ENCODE peak calls at places on chromosomes 3 and 15, in nine cellular contexts. P is HepG2; D is spleen; N is CD8-positive, alpha-beta T cell; A is mucosa of descending colon; K is psoas muscle; Z is keratinocyte; S is ovary; F is stomach. E is an unnamed sample. For H3K36me3, the result is how much of the 10 kb centered on the place peaks cover.

GRCh38 chr3:174099724-174100123 is 702.2 kb downstream of the NLGN1 start:
- DNase-seq in F (no peak), S (no peak), A (no peak), Z (no peak), N (no peak), D (no peak), P (no peak), K (no peak), E (no peak)

GRCh38 chr3:85360742-85361387 is 402.1 kb downstream of the CADM2 start:
- DNase-seq in N (no peak), K (peak), Z (no peak), F (peak), D (no peak), P (peak), A (peak), S (no peak), E (no peak)

GRCh38 chr3:127824151-127824825 is 2.0 kb upstream of the MGLL start:
- DNase-seq in Z (no peak), F (no peak), D (no peak), A (no peak), K (no peak), N (no peak), P (no peak), S (no peak), E (no peak)

GRCh38 chr3:66411436-66411835 is 89.4 kb downstream of the LRIG1 start:
- DNase-seq in F (no peak), Z (no peak), K (no peak), N (no peak), P (no peak), A (no peak), D (no peak), S (no peak), E (no peak)

GRCh38 chr3:71206305-71206704 is 377.2 kb downstream of the FOXP1 start:
- DNase-seq in N (no peak), D (no peak), A (no peak), P (no peak), S (no peak), K (no peak), F (no peak), Z (no peak), E (no peak)

GRCh38 chr3:115961390-115961789 is 338.1 kb downstream of the GAP43 start:
- DNase-seq in K (no peak), F (no peak), A (no peak), D (no peak), P (no peak), S (no peak), N (no peak), Z (no peak), E (no peak)

GRCh38 chr3:64329037-64329436 is 103.8 kb upstream of the PRICKLE2 start:
- DNase-seq in P (no peak), Z (no peak), A (no peak), N (no peak), F (no peak), K (no peak), S (no peak), D (no peak), E (no peak)

GRCh38 chr15:65396965-65397317 is 19.1 kb upstream of the IGDCC3 start:
- DNase-seq in N (no peak), F (no peak), A (no peak), Z (no peak), K (no peak), S (no peak), P (no peak), D (no peak), E (no peak)

GRCh38 chr3:73848173-73848751 is 223.5 kb upstream of the PDZRN3 start:
- DNase-seq in S (no peak), N (no peak), A (no peak), F (no peak), Z (no peak), K (no peak), P (peak), D (no peak), E (no peak)

GRCh38 chr15:68396068-68396467 is 35.9 kb downstream of the ITGA11 start:
- DNase-seq in A (no peak), K (no peak), Z (no peak), D (no peak), N (no peak), P (no peak), F (no peak), S (no peak), E (no peak)

GRCh38 chr15:70249616-70250015 is 151.9 kb upstream of the TLE3 start:
- DNase-seq in S (no peak), F (no peak), N (no peak), D (peak), P (no peak), K (no peak), A (no peak), Z (no peak), E (no peak)

GRCh38 chr15:31330836-31331235 is 4.2 kb downstream of the KLF13 start:
- DNase-seq in Z (no peak), D (peak), A (no peak), N (no peak), S (no peak), F (peak), K (no peak), P (no peak), E (no peak)

GRCh38 chr3:131083190-131083863 is 56.6 kb downstream of the NEK11 start:
- DNase-seq in S (peak), K (peak), P (no peak), N (no peak), F (peak), D (peak), A (peak), Z (no peak), E (no peak)

GRCh38 chr15:90957791-90958190 is 3.1 kb downstream of the RCCD1 start:
- DNase-seq in N (no peak), K (no peak), P (no peak), Z (no peak), F (no peak), A (no peak), S (no peak), D (no peak), E (no peak)

GRCh38 chr3:126147932-126148683 is 32.3 kb downstream of the ALDH1L1 start:
- DNase-seq in A (no peak), D (peak), P (no peak), F (no peak), S (no peak), N (no peak), Z (no peak), K (no peak), E (no peak)

GRCh38 chr3:112092439-112093179 is 6.4 kb downstream of the C3orf52 start:
- DNase-seq in D (no peak), Z (no peak), A (no peak), P (no peak), S (no peak), N (no peak), K (no peak), F (no peak), E (no peak)

GRCh38 chr3:15011174-15011573 is 53.9 kb downstream of the MRPS25 start:
- DNase-seq in Z (peak), P (no peak), A (no peak), K (no peak), S (no peak), F (no peak), N (no peak), D (no peak), E (no peak)

GRCh38 chr3:113211370-113212154 is at the start of gene BOC:
- DNase-seq in D (no peak), F (no peak), P (no peak), Z (no peak), A (peak), K (peak), S (peak), N (no peak), E (no peak)

GRCh38 chr3:194938845-194939531 is 253.3 kb downstream of the FAM43A start:
- DNase-seq in S (peak), A (no peak), K (peak), F (no peak), P (no peak), Z (no peak), D (no peak), N (no peak), E (no peak)

GRCh38 chr15:101148166-101148880 is 103.5 kb downstream of the CHSY1 start:
- DNase-seq in Z (no peak), D (peak), K (no peak), F (no peak), P (no peak), A (no peak), S (no peak), N (no peak), E (no peak)

GRCh38 chr3:176005564-176005963 is 1146.4 kb downstream of the NAALADL2 start:
- DNase-seq in F (no peak), A (no peak), N (no peak), P (no peak), Z (no peak), S (no peak), D (no peak), K (no peak), E (no peak)

GRCh38 chr3:13706886-13707285 is 158.0 kb downstream of the FBLN2 start:
- DNase-seq in K (no peak), A (no peak), N (no peak), F (no peak), Z (no peak), P (no peak), D (peak), S (no peak), E (no peak)

GRCh38 chr3:56123487-56123886 is 344.8 kb downstream of the ERC2 start:
- DNase-seq in P (no peak), K (no peak), F (no peak), A (no peak), D (no peak), S (no peak), Z (no peak), N (no peak), E (no peak)

GRCh38 chr15:91853968-91854943 is 748 bp downstream of the SLCO3A1 start:
- DNase-seq in D (peak), F (peak), A (peak), S (peak), N (no peak), K (peak), P (no peak), Z (no peak), E (no peak)

GRCh38 chr15:22908830-22909229 is 70.4 kb downstream of the NIPA2 start:
- DNase-seq in F (no peak), N (no peak), K (no peak), D (peak), S (no peak), Z (no peak), P (no peak), A (no peak), E (no peak)

GRCh38 chr3:143885803-143886427 is 37.6 kb upstream of the SLC9A9 start:
- DNase-seq in P (peak), S (no peak), K (no peak), A (no peak), N (peak), F (no peak), D (no peak), Z (no peak), E (no peak)

GRCh38 chr15:78950906-78951840 is 6.3 kb upstream of the CTSH start:
- DNase-seq in Z (no peak), F (no peak), S (no peak), K (no peak), D (no peak), P (peak), N (no peak), A (no peak), E (no peak)
- TF ChIP-seq CTCF in Z (peak), F (peak), S (no peak), K (no peak), D (no peak), P (peak), N (no peak), A (no peak), E (peak)

GRCh38 chr15:29759596-29759995 is 62.7 kb downstream of the TJP1 start:
- DNase-seq in A (no peak), K (no peak), S (no peak), N (no peak), F (no peak), P (no peak), D (no peak), Z (no peak), E (no peak)
- H3K36me3 ChIP-seq in A (under half), K (half or more), S (under half), N (under half), F (under half), P (half or more), D (under half), Z (under half), E (under half)

GRCh38 chr3:37985637-37986320 is 4.8 kb upstream of the VILL start:
- DNase-seq in A (peak), P (no peak), Z (no peak), N (no peak), F (peak), D (peak), K (no peak), S (no peak), E (no peak)
- TF ChIP-seq CTCF in A (no peak), P (peak), Z (no peak), N (no peak), F (peak), D (no peak), K (no peak), S (no peak), E (no peak)

GRCh38 chr3:39110041-39110639 is 2.7 kb downstream of the TTC21A start:
- DNase-seq in S (no peak), F (no peak), K (no peak), A (no peak), D (no peak), P (no peak), Z (no peak), N (no peak), E (no peak)

GRCh38 chr3:39114456-39114855 is 7.0 kb downstream of the TTC21A start:
- DNase-seq in F (no peak), A (no peak), K (no peak), S (no peak), P (no peak), D (peak), N (no peak), Z (no peak), E (no peak)

GRCh38 chr3:39113291-39113690 is 5.8 kb downstream of the TTC21A start:
- DNase-seq in A (no peak), S (no peak), F (no peak), D (no peak), K (no peak), Z (no peak), P (no peak), N (no peak), E (no peak)

GRCh38 chr3:39112113-39112512 is 4.6 kb downstream of the TTC21A start:
- DNase-seq in N (no peak), A (no peak), D (no peak), Z (no peak), P (no peak), K (no peak), S (no peak), F (no peak), E (no peak)

DNA sequence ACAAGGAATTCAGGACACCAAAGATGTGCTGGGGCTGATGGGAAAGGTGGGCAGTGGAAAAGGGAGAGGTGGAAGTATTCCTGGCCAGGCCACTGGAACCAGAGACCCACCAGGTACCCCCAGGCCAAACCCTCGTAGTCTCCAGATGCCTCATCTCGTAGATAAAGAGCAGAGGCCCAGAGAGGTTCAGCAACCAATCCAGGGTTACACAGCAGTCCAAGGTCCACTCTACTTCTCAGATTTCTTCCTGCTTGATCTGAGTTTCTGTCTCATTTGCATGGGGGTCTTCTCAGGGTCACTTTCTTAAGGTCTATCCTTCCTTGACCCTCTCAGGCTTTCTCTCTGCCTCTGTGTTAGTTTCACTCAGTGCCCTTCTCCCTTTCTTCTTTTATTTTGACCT is 5.1 kb downstream of the TTC21A start:
- DNase-seq in A (no peak), D (no peak), F (no peak), K (no peak), P (no peak), Z (no peak), S (no peak), N (no peak), E (no peak)
- H3K36me3 ChIP-seq in A (under half), D (under half), F (under half), K (under half), P (under half), Z (under half), S (under half), N (under half), E (under half)

DNA sequence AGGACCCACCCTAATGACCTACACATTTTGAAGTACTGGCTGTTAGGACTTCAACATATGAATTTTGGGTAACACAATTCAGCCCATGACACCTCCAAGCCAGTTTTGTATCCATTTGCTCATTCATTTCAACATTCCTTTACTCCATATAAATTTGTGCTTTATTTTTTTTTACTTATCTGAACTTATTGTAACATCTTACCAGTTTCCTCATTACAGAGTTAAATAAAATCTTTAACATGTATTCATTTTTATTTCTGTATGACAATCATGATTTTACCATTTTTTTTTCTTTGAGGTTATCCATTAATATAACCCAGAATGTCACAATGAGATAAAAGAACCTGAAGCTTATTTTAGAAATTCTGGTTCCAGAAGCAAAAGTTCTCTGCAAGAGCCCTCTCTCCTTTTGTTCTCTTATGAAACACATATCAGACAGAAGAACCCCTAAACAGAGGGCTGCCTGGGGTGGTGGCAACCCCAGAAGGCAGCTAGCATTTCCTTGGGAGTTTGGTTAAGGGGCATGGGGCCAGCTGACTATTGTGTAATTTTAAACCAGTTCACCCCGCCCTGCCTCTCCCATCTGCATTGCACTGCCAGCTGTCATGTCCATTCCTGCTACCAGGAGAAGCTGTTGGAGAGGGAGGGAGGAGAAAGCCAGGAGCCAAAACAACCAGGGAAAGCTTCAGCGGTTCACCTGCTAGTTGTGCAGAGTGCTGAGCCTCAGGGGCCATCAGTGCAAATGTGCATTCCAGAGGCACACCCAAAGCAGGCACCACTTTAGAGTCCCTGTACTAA is 47.8 kb upstream of the ATP1B3 start:
- DNase-seq in S (no peak), D (no peak), K (peak), N (no peak), Z (peak), F (peak), P (no peak), A (peak), E (no peak)
- TF ChIP-seq CTCF in S (no peak), D (no peak), K (no peak), N (no peak), Z (no peak), F (no peak), P (no peak), A (no peak), E (no peak)

E was measured in kidney epithelial cell.